ENCODE peak calls at places on chromosomes 2 and 18, in five cellular contexts. One of them, this sample, is unnamed.

GRCh38 chr2:80469428-80469827 is 164.9 kb upstream of the LRRTM1 start:
- DNase-seq in Karpas-422: no peak
- DNase-seq in CD8-positive, alpha-beta memory T cell: no peak
- DNase-seq in tibial nerve: no peak
- DNase-seq in H1: no peak
- DNase-seq in this sample: no peak

GRCh38 chr2:96205238-96205637 is 3.4 kb downstream of the STARD7 start:
- DNase-seq in CD8-positive, alpha-beta memory T cell: no peak
- DNase-seq in H1: no peak
- DNase-seq in Karpas-422: no peak
- DNase-seq in tibial nerve: no peak
- DNase-seq in this sample: no peak

GRCh38 chr18:22223263-22223960 is 54.0 kb downstream of the GATA6 start:
- DNase-seq in Karpas-422: no peak
- DNase-seq in tibial nerve: peak; percentile 42
- DNase-seq in H1: peak; percentile 47
- DNase-seq in CD8-positive, alpha-beta memory T cell: no peak
- DNase-seq in this sample: peak; percentile 74

GRCh38 chr2:112921982-112922381 is 11.0 kb downstream of the IL37 start:
- DNase-seq in Karpas-422: no peak
- DNase-seq in CD8-positive, alpha-beta memory T cell: no peak
- DNase-seq in tibial nerve: no peak
- DNase-seq in H1: no peak
- DNase-seq in this sample: no peak

GRCh38 chr2:232888839-232889529 is 18.9 kb downstream of the SNORC start:
- DNase-seq in H1: no peak
- DNase-seq in tibial nerve: no peak
- DNase-seq in Karpas-422: no peak
- DNase-seq in CD8-positive, alpha-beta memory T cell: no peak
- DNase-seq in this sample: no peak

GRCh38 chr2:134233733-134234135 is 20.1 kb upstream of the MGAT5 start:
- DNase-seq in CD8-positive, alpha-beta memory T cell: no peak
- DNase-seq in H1: no peak
- DNase-seq in tibial nerve: no peak
- DNase-seq in Karpas-422: no peak
- DNase-seq in this sample: no peak

GRCh38 chr2:49108436-49108835 is 45.9 kb downstream of the FSHR start:
- DNase-seq in Karpas-422: no peak
- DNase-seq in CD8-positive, alpha-beta memory T cell: no peak
- DNase-seq in tibial nerve: no peak
- DNase-seq in H1: no peak
- DNase-seq in this sample: no peak

GRCh38 chr2:2880938-2881337 is 496.7 kb downstream of the EIPR1 start:
- DNase-seq in tibial nerve: no peak
- DNase-seq in Karpas-422: no peak
- DNase-seq in CD8-positive, alpha-beta memory T cell: no peak
- DNase-seq in H1: no peak
- DNase-seq in this sample: no peak

GRCh38 chr2:128416781-128417180 is 98.1 kb upstream of the HS6ST1 start:
- DNase-seq in Karpas-422: no peak
- DNase-seq in CD8-positive, alpha-beta memory T cell: no peak
- DNase-seq in H1: no peak
- DNase-seq in tibial nerve: no peak
- DNase-seq in this sample: no peak

GRCh38 chr2:134728163-134728562 is 9.4 kb upstream of the TMEM163 start:
- DNase-seq in Karpas-422: no peak
- DNase-seq in tibial nerve: no peak
- DNase-seq in CD8-positive, alpha-beta memory T cell: no peak
- DNase-seq in H1: no peak
- DNase-seq in this sample: no peak

GRCh38 chr2:240524963-240525718 is 32.6 kb downstream of the ANKMY1 start:
- DNase-seq in CD8-positive, alpha-beta memory T cell: no peak
- DNase-seq in tibial nerve: no peak
- DNase-seq in Karpas-422: no peak
- DNase-seq in H1: no peak
- DNase-seq in this sample: no peak

GRCh38 chr2:170514140-170514539 is 201.0 kb upstream of the SP5 start:
- DNase-seq in Karpas-422: no peak
- DNase-seq in CD8-positive, alpha-beta memory T cell: no peak
- DNase-seq in H1: no peak
- DNase-seq in tibial nerve: no peak
- DNase-seq in this sample: no peak

GRCh38 chr2:241909769-241910168 is 40.2 kb downstream of the RTP5 start:
- DNase-seq in H1: no peak
- DNase-seq in CD8-positive, alpha-beta memory T cell: no peak
- DNase-seq in tibial nerve: no peak
- DNase-seq in Karpas-422: no peak
- DNase-seq in this sample: no peak

GRCh38 chr2:233831011-233831721 is 23.2 kb downstream of the HJURP start:
- DNase-seq in tibial nerve: no peak
- DNase-seq in CD8-positive, alpha-beta memory T cell: peak; percentile 37
- DNase-seq in H1: no peak
- DNase-seq in Karpas-422: peak; percentile 97
- DNase-seq in this sample: peak; percentile 45

GRCh38 chr2:11621465-11621864 is 48.5 kb downstream of the NTSR2 start:
- DNase-seq in tibial nerve: no peak
- DNase-seq in CD8-positive, alpha-beta memory T cell: no peak
- DNase-seq in H1: no peak
- DNase-seq in Karpas-422: no peak
- DNase-seq in this sample: no peak
- H3K36me3 ChIP-seq in tibial nerve: peaks cover 80% of the 10 kb centered on the region
- H3K36me3 ChIP-seq in CD8-positive, alpha-beta memory T cell: no peaks in the 10 kb centered on the region
- H3K36me3 ChIP-seq in H1: no peaks in the 10 kb centered on the region
- H3K36me3 ChIP-seq in Karpas-422: no peaks in the 10 kb centered on the region
- H3K36me3 ChIP-seq in this sample: no peaks in the 10 kb centered on the region

GRCh38 chr2:26184086-26184485 is 11.2 kb downstream of the GAREM2 start:
- DNase-seq in CD8-positive, alpha-beta memory T cell: no peak
- DNase-seq in tibial nerve: no peak
- DNase-seq in Karpas-422: no peak
- DNase-seq in H1: no peak
- DNase-seq in this sample: no peak

GRCh38 chr2:26186371-26186770 is 13.5 kb downstream of the GAREM2 start:
- DNase-seq in Karpas-422: no peak
- DNase-seq in H1: no peak
- DNase-seq in CD8-positive, alpha-beta memory T cell: no peak
- DNase-seq in tibial nerve: no peak
- DNase-seq in this sample: no peak

GRCh38 chr2:26185304-26185928 is 12.5 kb downstream of the GAREM2 start:
- DNase-seq in Karpas-422: no peak
- DNase-seq in tibial nerve: no peak
- DNase-seq in CD8-positive, alpha-beta memory T cell: no peak
- DNase-seq in H1: no peak
- DNase-seq in this sample: no peak

GRCh38 chr2:26185954-26186353 is 13.1 kb downstream of the GAREM2 start:
- DNase-seq in Karpas-422: no peak
- DNase-seq in CD8-positive, alpha-beta memory T cell: no peak
- DNase-seq in tibial nerve: no peak
- DNase-seq in H1: no peak
- DNase-seq in this sample: no peak

DNA sequence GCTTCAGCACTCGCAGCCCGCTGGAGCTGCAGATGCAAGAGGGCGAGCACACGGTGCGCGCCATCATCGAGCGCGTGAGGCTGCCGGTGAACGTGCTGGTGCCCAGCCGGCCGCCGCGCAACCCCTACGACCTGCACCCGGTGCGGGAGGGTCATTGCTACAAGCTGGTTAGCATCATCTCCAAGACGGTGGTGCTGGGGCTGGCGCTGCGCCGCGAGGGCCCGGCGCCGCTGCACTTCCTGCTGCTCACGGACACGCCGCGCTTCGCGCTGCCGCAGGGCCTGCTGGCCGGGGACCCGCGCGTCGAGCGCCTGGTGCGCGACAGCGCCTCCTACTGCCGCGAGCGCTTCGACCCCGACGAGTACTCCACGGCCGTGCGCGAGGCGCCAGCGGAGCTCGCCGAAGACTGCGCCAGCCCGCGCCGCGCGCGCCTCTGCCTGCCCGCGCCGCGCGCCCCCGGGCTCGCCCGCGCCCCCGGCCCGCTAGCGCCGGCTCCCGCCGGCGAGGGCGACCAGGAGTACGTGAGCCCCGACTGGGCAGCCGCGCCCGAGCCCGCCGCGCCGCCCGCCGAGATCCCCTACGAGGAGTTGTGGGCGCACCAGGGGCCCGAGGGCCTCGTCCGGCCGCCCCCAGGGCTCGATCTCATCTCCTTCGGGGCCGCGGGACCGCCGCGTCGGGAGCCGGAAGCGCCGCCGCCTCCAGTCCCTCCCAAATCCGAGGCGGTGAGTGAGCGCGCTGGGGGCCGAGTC is 11.8 kb downstream of the GAREM2 start:
- DNase-seq in CD8-positive, alpha-beta memory T cell: peak; percentile 89
- DNase-seq in tibial nerve: peak; percentile 64
- DNase-seq in Karpas-422: no peak
- DNase-seq in H1: peak; percentile 46
- DNase-seq in this sample: no peak
- H3K27ac ChIP-seq in CD8-positive, alpha-beta memory T cell: peak overlapping the region; percentile 57
- H3K27ac ChIP-seq in tibial nerve: peak overlapping the region; percentile 90
- H3K27ac ChIP-seq in Karpas-422: no peak overlapping the region
- H3K27ac ChIP-seq in H1: peak overlapping the region; percentile 28
- H3K27ac ChIP-seq in this sample: no peak overlapping the region

DNA sequence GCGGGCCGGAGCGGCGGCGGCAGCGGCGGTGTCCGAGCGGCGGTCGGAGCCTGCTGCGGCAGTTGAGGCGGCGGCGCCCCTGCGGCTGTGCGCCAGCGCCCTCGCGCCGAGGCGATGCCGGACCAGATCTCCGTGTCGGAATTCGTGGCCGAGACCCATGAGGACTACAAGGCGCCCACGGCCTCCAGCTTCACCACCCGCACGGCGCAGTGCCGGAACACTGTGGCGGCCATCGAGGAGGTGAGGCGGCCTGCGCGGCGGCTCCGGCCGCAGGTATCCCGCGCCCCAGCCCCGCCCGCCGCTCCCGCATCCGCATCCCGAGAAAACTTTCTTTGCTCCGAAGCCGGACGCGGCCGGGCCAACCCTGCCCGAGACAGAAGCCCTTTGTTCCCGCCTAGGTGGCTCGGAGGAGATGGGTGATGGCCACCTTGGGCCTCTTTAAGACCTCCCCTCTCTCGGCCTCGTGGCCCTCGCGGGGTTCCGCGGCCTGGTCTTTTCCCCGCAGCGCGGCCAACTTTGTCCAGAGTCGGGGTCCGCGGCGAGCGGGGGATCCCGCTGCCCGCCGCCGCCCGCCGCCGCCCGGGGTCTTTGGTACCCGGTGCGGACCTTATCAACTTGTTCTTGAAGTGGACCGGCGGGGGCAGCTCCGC is 504 bp downstream of the ASAP2 start:
- DNase-seq in tibial nerve: no peak
- DNase-seq in Karpas-422: no peak
- DNase-seq in CD8-positive, alpha-beta memory T cell: no peak
- DNase-seq in H1: no peak
- DNase-seq in this sample: peak; percentile 58
- H3K4me3 ChIP-seq in tibial nerve: peak overlapping the region; percentile 66
- H3K4me3 ChIP-seq in Karpas-422: no peak overlapping the region
- H3K4me3 ChIP-seq in CD8-positive, alpha-beta memory T cell: no peak overlapping the region
- H3K4me3 ChIP-seq in H1: peak overlapping the region; percentile 67
- H3K4me3 ChIP-seq in this sample: peak overlapping the region; percentile 95

DNA sequence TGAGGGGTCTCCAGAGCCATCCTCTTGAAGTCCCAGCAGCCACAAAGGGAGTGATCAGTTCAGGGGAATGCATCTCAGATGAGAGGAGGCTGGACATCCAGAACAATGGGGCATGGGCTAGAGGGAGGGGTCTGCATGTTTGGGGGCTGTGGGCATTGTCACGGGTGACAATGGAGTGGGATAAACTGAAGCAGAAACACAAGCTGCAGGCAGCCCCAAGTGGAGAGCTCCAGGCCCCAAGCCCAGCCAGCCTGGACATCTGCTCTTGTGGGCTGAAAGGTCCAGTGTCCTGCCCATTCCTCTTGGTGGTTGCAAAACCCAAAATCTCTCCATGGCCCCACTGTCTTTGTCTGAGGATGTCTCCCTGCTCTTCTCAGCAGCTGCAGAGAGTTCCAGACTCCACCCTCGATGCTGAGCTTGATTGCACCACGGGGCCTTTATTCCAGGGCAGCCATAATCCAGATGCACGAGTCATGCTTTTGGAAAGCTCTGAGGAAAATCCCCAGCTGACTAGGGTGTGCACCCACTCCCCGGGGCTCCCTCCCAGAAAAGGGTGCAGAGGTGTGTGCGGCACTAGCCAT is 149.4 kb downstream of the TNS1 start:
- DNase-seq in H1: no peak
- DNase-seq in tibial nerve: peak; percentile 69
- DNase-seq in CD8-positive, alpha-beta memory T cell: peak; percentile 23
- DNase-seq in Karpas-422: no peak
- DNase-seq in this sample: no peak
- H3K36me3 ChIP-seq in H1: no peaks in the 10 kb centered on the region
- H3K36me3 ChIP-seq in tibial nerve: peaks cover 31% of the 10 kb centered on the region
- H3K36me3 ChIP-seq in CD8-positive, alpha-beta memory T cell: no peaks in the 10 kb centered on the region
- H3K36me3 ChIP-seq in Karpas-422: no peaks in the 10 kb centered on the region
- H3K36me3 ChIP-seq in this sample: peaks cover 11% of the 10 kb centered on the region

This sample was measured in SJSA1.